ENCODE peak calls at places on chromosomes 4 and X, in six cellular contexts. D is GM12864, M is AG04449, W is astrocyte of the spinal cord, Z is GM06990, U is prostate gland. B is an unnamed sample.
A peak's percentile ranks its signal among the peaks of the same experiment; 100 is the strongest.

GRCh38 chrX:54964766-54965511 is 29.0 kb downstream of the PFKFB1 start:
- DNase-seq in D (no peak), M (no peak), W (no peak), Z (no peak), U (no peak), B (no peak)

GRCh38 chr4:80006935-80007744 is 65.9 kb downstream of the ANTXR2 start:
- DNase-seq in D (no peak), M (no peak), W (peak; percentile 49), Z (no peak), U (peak; percentile 11), B (no peak)

GRCh38 chr4:7140692-7141069 is 51.7 kb upstream of the SORCS2 start:
- DNase-seq in D (no peak), M (no peak), W (no peak), Z (no peak), U (no peak), B (no peak)

GRCh38 chrX:71198066-71198465 is 25.0 kb upstream of the GJB1 start:
- DNase-seq in D (peak; percentile 51), M (no peak), W (no peak), Z (peak; percentile 30), U (no peak), B (peak; percentile 73)

GRCh38 chrX:100994352-100995281 is 25.1 kb downstream of the ARL13A start:
- DNase-seq in D (peak; percentile 3), M (no peak), W (peak; percentile 9), Z (peak; percentile 15), U (no peak), B (peak; percentile 54)

GRCh38 chr4:139556735-139557505 is 901 bp upstream of the SETD7 start:
- DNase-seq in D (no peak), M (no peak), W (peak; percentile 33), Z (peak; percentile 47), U (peak; percentile 69), B (peak; percentile 62)

GRCh38 chr4:42417491-42417890 is 20.2 kb downstream of the SHISA3 start:
- DNase-seq in D (no peak), M (no peak), W (no peak), Z (no peak), U (no peak), B (no peak)

GRCh38 chr4:139665690-139666529 is at the start of gene MGST2:
- DNase-seq in D (peak; percentile 12), M (no peak), W (peak; percentile 63), Z (peak; percentile 44), U (peak; percentile 83), B (peak; percentile 70)

GRCh38 chr4:4590496-4590895 is 48.6 kb upstream of the STX18 start:
- DNase-seq in D (no peak), M (no peak), W (peak; percentile 46), Z (no peak), U (no peak), B (no peak)

GRCh38 chrX:71532078-71532752 is 689 bp upstream of the OGT start:
- DNase-seq in D (no peak), M (no peak), W (peak; percentile 53), Z (peak; percentile 42), U (no peak), B (peak; percentile 62)

GRCh38 chr4:40150932-40151331 is 45.9 kb upstream of the RHOH start:
- DNase-seq in D (no peak), M (no peak), W (no peak), Z (no peak), U (no peak), B (no peak)

GRCh38 chr4:118265312-118266144 is 87.3 kb downstream of the PRSS12 start:
- DNase-seq in D (no peak), M (no peak), W (no peak), Z (no peak), U (peak; percentile 27), B (no peak)

GRCh38 chr4:55321707-55322264 is 24.3 kb upstream of the SRD5A3 start:
- DNase-seq in D (peak; percentile 18), M (no peak), W (peak; percentile 84), Z (no peak), U (peak; percentile 70), B (peak; percentile 59)

GRCh38 chr4:153468587-153468986 is 2.4 kb downstream of the TMEM131L start:
- DNase-seq in D (no peak), M (no peak), W (no peak), Z (peak; percentile 73), U (no peak), B (peak; percentile 93)

DNA sequence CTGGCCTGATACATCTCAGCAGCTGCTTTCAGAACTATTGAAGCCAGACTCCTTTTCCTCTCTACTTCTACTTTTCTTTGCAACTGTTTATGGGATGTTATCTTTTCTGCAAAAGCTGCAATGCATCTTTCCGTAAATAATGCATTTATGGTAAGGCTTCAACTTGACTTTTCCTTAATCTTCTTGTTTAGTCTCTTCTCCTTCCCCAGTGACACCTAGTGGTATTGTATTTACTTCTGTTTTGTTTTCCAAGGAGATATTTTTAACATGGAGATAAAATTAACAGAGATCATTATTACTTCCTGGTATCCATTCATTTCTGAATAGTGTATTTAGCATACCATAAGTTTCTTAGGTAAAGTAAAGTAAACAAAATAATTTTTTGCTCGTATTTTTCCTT is 1548.8 kb downstream of the PCDH7 start:
- DNase-seq in D (no peak), M (no peak), W (peak; percentile 4), Z (no peak), U (no peak), B (no peak)
- TF ChIP-seq CTCF in D (no peak), M (no peak), W (peak; percentile 28), Z (no peak), U (no peak), B (no peak)

GRCh38 chr4:20254517-20255250 is 3.0 kb downstream of the SLIT2 start:
- DNase-seq in D (no peak), M (no peak), W (peak; percentile 48), Z (peak; percentile 12), U (no peak), B (no peak)

GRCh38 chr4:20255251-20255586 is 3.5 kb downstream of the SLIT2 start:
- DNase-seq in D (no peak), M (no peak), W (peak; percentile 32), Z (no peak), U (no peak), B (no peak)

GRCh38 chr4:20256381-20256881 is 4.7 kb downstream of the SLIT2 start:
- DNase-seq in D (no peak), M (no peak), W (peak; percentile 44), Z (no peak), U (no peak), B (no peak)

GRCh38 chr4:20253799-20254409 is 2.2 kb downstream of the SLIT2 start:
- DNase-seq in D (no peak), M (no peak), W (peak; percentile 32), Z (peak; percentile 9), U (no peak), B (no peak)

DNA sequence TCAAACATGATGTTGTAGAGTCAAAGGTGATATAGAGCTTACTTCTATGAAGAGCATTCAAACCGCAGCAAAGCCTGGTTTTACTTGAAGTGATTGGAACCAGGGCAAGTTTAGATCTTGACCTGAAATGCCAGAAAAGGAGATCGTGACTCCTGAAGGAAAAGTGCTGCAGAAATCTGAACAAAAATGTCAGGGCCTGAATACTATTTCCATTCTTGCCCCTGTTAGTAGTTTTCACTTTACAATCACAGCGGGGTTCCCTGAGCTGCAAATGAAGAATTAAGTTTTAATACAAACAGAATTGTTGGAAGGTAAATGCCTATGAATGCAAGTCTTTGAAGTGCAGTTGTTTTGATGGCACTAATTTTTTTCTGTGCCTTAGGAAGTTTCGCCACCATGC is 4.1 kb downstream of the SLIT2 start:
- DNase-seq in D (no peak), M (no peak), W (no peak), Z (no peak), U (no peak), B (no peak)
- H3K4me3 ChIP-seq in D (no peak overlapping the region), M (peak overlapping the region; percentile 75), W (peak overlapping the region; percentile 10), Z (no peak overlapping the region), U (peak overlapping the region; percentile 52), B (no peak overlapping the region)

GRCh38 chrX:72573158-72573511 is 492 bp upstream of the HDAC8 start:
- DNase-seq in D (no peak), M (no peak), W (no peak), Z (no peak), U (no peak), B (no peak)

GRCh38 chrX:72568406-72569092 is 4.1 kb downstream of the HDAC8 start:
- DNase-seq in D (no peak), M (no peak), W (peak; percentile 67), Z (no peak), U (no peak), B (no peak)

GRCh38 chrX:72566448-72566847 is 6.2 kb downstream of the HDAC8 start:
- DNase-seq in D (no peak), M (no peak), W (no peak), Z (no peak), U (no peak), B (no peak)

GRCh38 chrX:72572248-72573157 is at the start of gene HDAC8:
- DNase-seq in D (peak; percentile 52), M (no peak), W (peak; percentile 90), Z (peak; percentile 61), U (peak; percentile 53), B (peak; percentile 85)

GRCh38 chrX:72569786-72570185 is 2.9 kb downstream of the HDAC8 start:
- DNase-seq in D (no peak), M (no peak), W (peak; percentile 85), Z (no peak), U (no peak), B (no peak)
- TF ChIP-seq CTCF in D (no peak), M (no peak), W (peak; percentile 18), Z (no peak), U (no peak), B (no peak)

GRCh38 chrX:131762802-131763234 is 218.9 kb downstream of the OR13H1 start:
- DNase-seq in D (no peak), M (no peak), W (peak; percentile 82), Z (peak; percentile 45), U (no peak), B (peak; percentile 28)
- H3K4me3 ChIP-seq in D (no peak overlapping the region), M (no peak overlapping the region), W (peak overlapping the region; percentile 37), Z (peak overlapping the region; percentile 39), U (no peak overlapping the region), B (no peak overlapping the region)

DNA sequence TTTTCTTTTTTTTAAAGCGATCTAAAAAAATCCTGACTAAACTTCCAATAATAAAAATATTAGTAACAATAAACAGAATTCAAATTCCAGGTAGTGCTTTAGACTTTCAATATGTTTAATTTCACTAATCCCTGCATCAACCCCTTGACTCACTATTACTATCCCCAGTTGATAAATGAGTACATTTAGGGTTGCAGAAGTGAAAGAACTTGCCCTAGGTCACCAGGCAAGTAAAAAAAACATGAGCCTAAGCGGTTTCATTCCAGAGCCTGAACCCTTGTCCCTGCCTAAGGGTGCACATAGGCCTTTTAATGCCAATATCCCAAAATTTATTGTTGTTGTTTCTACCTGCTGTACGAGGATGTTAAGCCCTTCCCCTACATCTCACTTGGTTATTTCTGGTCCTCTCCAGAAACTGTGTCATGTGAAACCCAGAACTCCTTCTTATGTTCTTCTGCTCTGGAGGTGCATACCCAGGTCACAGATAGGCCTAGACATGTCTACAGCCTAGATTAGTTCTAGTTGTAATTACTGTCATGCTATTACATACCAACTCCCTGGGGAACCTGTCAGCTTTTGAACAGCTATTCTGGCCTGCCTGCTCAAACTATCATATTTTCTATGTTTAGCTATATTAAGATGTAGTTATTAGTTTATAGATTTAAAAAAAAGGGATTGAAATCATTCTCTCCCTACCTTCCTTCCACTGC is 244.5 kb upstream of the PITX2 start:
- DNase-seq in D (no peak), M (no peak), W (no peak), Z (peak; percentile 17), U (no peak), B (peak; percentile 46)
- TF ChIP-seq CTCF in D (no peak), M (no peak), W (no peak), Z (no peak), U (no peak), B (no peak)